ENCODE peak calls at places on chromosomes 3 and 15, in five cellular contexts. One of them, this sample, is unnamed.

GRCh38 chr15:92714457-92715401 is 59.2 kb upstream of the FAM174B start:
- DNase-seq in KG1: peak
- DNase-seq in AG08396: peak
- DNase-seq in left kidney: peak
- DNase-seq in progenitor cell of endocrine pancreas: peak
- DNase-seq in this sample: peak

GRCh38 chr3:183818706-183819624 is 6.4 kb downstream of the MAP6D1 start:
- DNase-seq in AG08396: no peak
- DNase-seq in left kidney: no peak
- DNase-seq in KG1: no peak
- DNase-seq in progenitor cell of endocrine pancreas: no peak
- DNase-seq in this sample: no peak

GRCh38 chr3:10753964-10754363 is 62.1 kb upstream of the SLC6A11 start:
- DNase-seq in KG1: peak
- DNase-seq in left kidney: peak
- DNase-seq in AG08396: peak
- DNase-seq in progenitor cell of endocrine pancreas: peak
- DNase-seq in this sample: peak

GRCh38 chr3:52291508-52292181 is 4.0 kb downstream of the GLYCTK start:
- DNase-seq in left kidney: peak
- DNase-seq in KG1: no peak
- DNase-seq in AG08396: peak
- DNase-seq in progenitor cell of endocrine pancreas: no peak
- DNase-seq in this sample: peak

GRCh38 chr15:100895721-100896120 is 16.1 kb downstream of the ALDH1A3 start:
- DNase-seq in KG1: no peak
- DNase-seq in progenitor cell of endocrine pancreas: no peak
- DNase-seq in AG08396: no peak
- DNase-seq in left kidney: no peak
- DNase-seq in this sample: no peak

GRCh38 chr15:40323953-40324937 is 753 bp downstream of the INAFM2 start:
- DNase-seq in progenitor cell of endocrine pancreas: no peak
- DNase-seq in KG1: no peak
- DNase-seq in AG08396: no peak
- DNase-seq in left kidney: peak
- DNase-seq in this sample: no peak

GRCh38 chr3:45560270-45561020 is 34.1 kb upstream of the LIMD1 start:
- DNase-seq in AG08396: no peak
- DNase-seq in left kidney: peak
- DNase-seq in KG1: no peak
- DNase-seq in progenitor cell of endocrine pancreas: no peak
- DNase-seq in this sample: no peak

GRCh38 chr3:149519912-149520311 is 45.4 kb downstream of the TM4SF4 start:
- DNase-seq in KG1: no peak
- DNase-seq in progenitor cell of endocrine pancreas: no peak
- DNase-seq in left kidney: no peak
- DNase-seq in AG08396: no peak
- DNase-seq in this sample: no peak

GRCh38 chr3:73603771-73604171 is 21.0 kb downstream of the PDZRN3 start:
- DNase-seq in KG1: no peak
- DNase-seq in AG08396: peak
- DNase-seq in progenitor cell of endocrine pancreas: no peak
- DNase-seq in left kidney: peak
- DNase-seq in this sample: peak

GRCh38 chr3:138862531-138862923 is 27.8 kb upstream of the PIK3CB start:
- DNase-seq in progenitor cell of endocrine pancreas: no peak
- DNase-seq in AG08396: no peak
- DNase-seq in left kidney: peak
- DNase-seq in KG1: no peak
- DNase-seq in this sample: no peak

GRCh38 chr3:169744332-169745054 is 20.4 kb downstream of the TERC start:
- DNase-seq in progenitor cell of endocrine pancreas: no peak
- DNase-seq in AG08396: no peak
- DNase-seq in KG1: no peak
- DNase-seq in left kidney: peak
- DNase-seq in this sample: no peak

GRCh38 chr3:78875851-78876250 is 891.9 kb downstream of the ROBO1 start:
- DNase-seq in left kidney: no peak
- DNase-seq in progenitor cell of endocrine pancreas: no peak
- DNase-seq in AG08396: no peak
- DNase-seq in KG1: no peak
- DNase-seq in this sample: no peak

GRCh38 chr3:125194061-125194848 is 18.3 kb downstream of the SLC12A8 start:
- DNase-seq in KG1: no peak
- DNase-seq in left kidney: peak
- DNase-seq in progenitor cell of endocrine pancreas: no peak
- DNase-seq in AG08396: no peak
- DNase-seq in this sample: no peak

GRCh38 chr3:168517514-168518071 is 421.9 kb upstream of the GOLIM4 start:
- DNase-seq in KG1: no peak
- DNase-seq in left kidney: no peak
- DNase-seq in AG08396: no peak
- DNase-seq in progenitor cell of endocrine pancreas: no peak
- DNase-seq in this sample: no peak

GRCh38 chr3:54917172-54917571 is 10.7 kb downstream of the LRTM1 start:
- DNase-seq in left kidney: no peak
- DNase-seq in KG1: no peak
- DNase-seq in AG08396: no peak
- DNase-seq in progenitor cell of endocrine pancreas: no peak
- DNase-seq in this sample: no peak

GRCh38 chr3:50254577-50255250 is 14.2 kb upstream of the SEMA3B start:
- DNase-seq in left kidney: no peak
- DNase-seq in AG08396: no peak
- DNase-seq in KG1: no peak
- DNase-seq in progenitor cell of endocrine pancreas: no peak
- DNase-seq in this sample: no peak

GRCh38 chr3:14452676-14453367 is 50.4 kb downstream of the SLC6A6 start:
- DNase-seq in left kidney: peak
- DNase-seq in progenitor cell of endocrine pancreas: no peak
- DNase-seq in KG1: no peak
- DNase-seq in AG08396: peak
- DNase-seq in this sample: no peak

GRCh38 chr15:76987896-76988860 is 6.7 kb upstream of the PSTPIP1 start:
- DNase-seq in KG1: no peak
- DNase-seq in left kidney: no peak
- DNase-seq in progenitor cell of endocrine pancreas: no peak
- DNase-seq in AG08396: no peak
- DNase-seq in this sample: no peak

GRCh38 chr15:75904241-75904631 is 558 bp downstream of the FBXO22 start:
- DNase-seq in KG1: no peak
- DNase-seq in AG08396: peak
- DNase-seq in left kidney: peak
- DNase-seq in progenitor cell of endocrine pancreas: peak
- DNase-seq in this sample: peak

GRCh38 chr15:101108458-101108775 is 143.4 kb downstream of the CHSY1 start:
- DNase-seq in left kidney: no peak
- DNase-seq in progenitor cell of endocrine pancreas: no peak
- DNase-seq in AG08396: no peak
- DNase-seq in KG1: no peak
- DNase-seq in this sample: no peak

GRCh38 chr3:42696356-42697301 is 6.0 kb downstream of the HHATL start:
- DNase-seq in KG1: no peak
- DNase-seq in progenitor cell of endocrine pancreas: no peak
- DNase-seq in AG08396: no peak
- DNase-seq in left kidney: no peak
- DNase-seq in this sample: no peak

GRCh38 chr3:188583476-188584161 is 429.7 kb downstream of the LPP start:
- DNase-seq in progenitor cell of endocrine pancreas: no peak
- DNase-seq in left kidney: no peak
- DNase-seq in AG08396: no peak
- DNase-seq in KG1: no peak
- DNase-seq in this sample: peak

GRCh38 chr3:46981932-46982471 is 2.5 kb downstream of the NBEAL2 start:
- DNase-seq in progenitor cell of endocrine pancreas: no peak
- DNase-seq in left kidney: peak
- DNase-seq in AG08396: no peak
- DNase-seq in KG1: no peak
- DNase-seq in this sample: no peak

GRCh38 chr3:133394561-133395311 is 5.1 kb upstream of the BFSP2 start:
- DNase-seq in progenitor cell of endocrine pancreas: no peak
- DNase-seq in AG08396: no peak
- DNase-seq in left kidney: no peak
- DNase-seq in KG1: no peak
- DNase-seq in this sample: no peak

GRCh38 chr15:71559098-71559497 is 251.3 kb upstream of the NR2E3 start:
- DNase-seq in KG1: no peak
- DNase-seq in left kidney: no peak
- DNase-seq in progenitor cell of endocrine pancreas: no peak
- DNase-seq in AG08396: peak
- DNase-seq in this sample: peak

GRCh38 chr15:83300826-83301225 is 16.4 kb upstream of the BNC1 start:
- DNase-seq in progenitor cell of endocrine pancreas: no peak
- DNase-seq in left kidney: no peak
- DNase-seq in KG1: no peak
- DNase-seq in AG08396: no peak
- DNase-seq in this sample: no peak

GRCh38 chr3:46670000-46670890 is 23.2 kb downstream of the ALS2CL start:
- DNase-seq in progenitor cell of endocrine pancreas: no peak
- DNase-seq in AG08396: no peak
- DNase-seq in left kidney: no peak
- DNase-seq in KG1: no peak
- DNase-seq in this sample: no peak

GRCh38 chr3:8201886-8202285 is 299.7 kb upstream of the LMCD1 start:
- DNase-seq in KG1: no peak
- DNase-seq in AG08396: no peak
- DNase-seq in progenitor cell of endocrine pancreas: no peak
- DNase-seq in left kidney: peak
- DNase-seq in this sample: no peak

GRCh38 chr3:142237891-142238290 is 12.5 kb upstream of the GK5 start:
- DNase-seq in AG08396: no peak
- DNase-seq in KG1: no peak
- DNase-seq in left kidney: no peak
- DNase-seq in progenitor cell of endocrine pancreas: no peak
- DNase-seq in this sample: no peak

GRCh38 chr15:80744826-80745225 is 34.3 kb upstream of the CEMIP start:
- DNase-seq in KG1: no peak
- DNase-seq in AG08396: peak
- DNase-seq in left kidney: no peak
- DNase-seq in progenitor cell of endocrine pancreas: no peak
- DNase-seq in this sample: no peak

GRCh38 chr3:190497809-190498208 is 16.1 kb upstream of the IL1RAP start:
- DNase-seq in left kidney: no peak
- DNase-seq in progenitor cell of endocrine pancreas: no peak
- DNase-seq in KG1: no peak
- DNase-seq in AG08396: no peak
- DNase-seq in this sample: peak

GRCh38 chr15:41853831-41854230 is 15.2 kb downstream of the PLA2G4B start:
- DNase-seq in left kidney: no peak
- DNase-seq in AG08396: no peak
- DNase-seq in progenitor cell of endocrine pancreas: no peak
- DNase-seq in KG1: no peak
- DNase-seq in this sample: no peak

GRCh38 chr15:98684441-98684840 is 36.1 kb downstream of the IGF1R start:
- DNase-seq in progenitor cell of endocrine pancreas: no peak
- DNase-seq in left kidney: no peak
- DNase-seq in AG08396: peak
- DNase-seq in KG1: no peak
- DNase-seq in this sample: no peak

GRCh38 chr3:50276762-50277101 is 2.2 kb upstream of the LSMEM2 start:
- DNase-seq in left kidney: no peak
- DNase-seq in progenitor cell of endocrine pancreas: no peak
- DNase-seq in KG1: no peak
- DNase-seq in AG08396: no peak
- DNase-seq in this sample: no peak

GRCh38 chr3:151726016-151726415 is 7.7 kb upstream of the AADACL2 start:
- DNase-seq in AG08396: no peak
- DNase-seq in progenitor cell of endocrine pancreas: no peak
- DNase-seq in KG1: no peak
- DNase-seq in left kidney: no peak
- DNase-seq in this sample: peak

This sample was measured in cardiac muscle cell.